ENCODE peak calls at places on chromosomes 2 and 18, in ten cellular contexts. C is fibroblast of lung; A is mammary epithelial cell; V is right cardiac atrium; Q is left ventricle myocardium inferior; Y is naive thymus-derived CD4-positive, alpha-beta T cell; F is H9; I is HCT116; H is IMR-90; J is aorta. T is an unnamed sample. For H3K9me3, the result is how much of the 10 kb centered on the place peaks cover.

GRCh38 chr2:40380721-40381120 is 71.2 kb downstream of the SLC8A1 start:
- DNase-seq in C (no peak), A (no peak), V (no peak), Q (no peak), Y (no peak), F (no peak), I (no peak), H (no peak), J (no peak), T (no peak)

GRCh38 chr2:237486819-237487448 is at the start of gene MLPH:
- DNase-seq in C (peak), A (peak), V (peak), Q (peak), Y (no peak), F (no peak), I (no peak), H (peak), J (peak), T (no peak)

GRCh38 chr18:12278765-12279682 is 24.9 kb downstream of the CIDEA start:
- DNase-seq in C (peak), A (peak), V (peak), Q (peak), Y (no peak), F (peak), I (no peak), H (peak), J (peak), T (no peak)

GRCh38 chr2:21042958-21043743 is 722 bp downstream of the APOB start:
- DNase-seq in C (peak), A (peak), V (peak), Q (peak), Y (peak), F (peak), I (peak), H (peak), J (peak), T (peak)

GRCh38 chr2:80510716-80511115 is 206.2 kb upstream of the LRRTM1 start:
- DNase-seq in C (no peak), A (no peak), V (no peak), Q (no peak), Y (no peak), F (no peak), I (no peak), H (no peak), J (no peak), T (no peak)

GRCh38 chr18:75525331-75525730 is 97.8 kb upstream of the SMIM21 start:
- DNase-seq in C (no peak), A (no peak), V (no peak), Q (no peak), Y (no peak), F (no peak), I (no peak), H (no peak), J (no peak), T (no peak)

GRCh38 chr2:235577404-235578330 is 83.8 kb downstream of the AGAP1 start:
- DNase-seq in C (peak), A (no peak), V (peak), Q (peak), Y (no peak), F (no peak), I (no peak), H (peak), J (peak), T (no peak)

GRCh38 chr2:653645-654425 is 23.4 kb downstream of the TMEM18 start:
- DNase-seq in C (no peak), A (no peak), V (peak), Q (no peak), Y (no peak), F (peak), I (no peak), H (no peak), J (no peak), T (no peak)

GRCh38 chr2:101223814-101224231 is 28.9 kb upstream of the CNOT11 start:
- DNase-seq in C (no peak), A (no peak), V (no peak), Q (no peak), Y (peak), F (no peak), I (no peak), H (no peak), J (no peak), T (no peak)

DNA sequence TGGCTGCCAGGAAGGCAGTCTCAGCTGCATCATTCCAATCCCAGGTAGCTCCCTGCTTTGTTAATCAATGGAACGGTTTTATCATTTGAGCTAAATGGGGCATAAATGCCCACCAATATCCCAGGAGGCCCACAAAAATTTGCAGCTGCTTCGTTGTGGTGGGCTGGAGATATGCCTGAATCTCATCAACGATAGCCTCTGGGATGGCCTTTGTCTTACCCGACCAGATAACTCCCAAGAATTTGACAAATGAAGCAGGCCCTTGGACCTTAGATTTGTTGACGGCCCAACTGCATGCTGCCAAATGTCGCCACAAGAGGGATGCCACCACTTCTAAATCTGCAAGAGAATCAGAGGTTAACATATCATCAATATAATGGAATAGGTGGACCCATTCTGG is 236.4 kb downstream of the MBD5 start:
- DNase-seq in C (no peak), A (no peak), V (no peak), Q (no peak), Y (no peak), F (no peak), I (no peak), H (no peak), J (no peak), T (no peak)
- H3K9me3 ChIP-seq in C (under half), A (under half), V (under half), Q (under half), Y (under half), F (under half), I (under half), H (under half), J (under half), T (under half)

DNA sequence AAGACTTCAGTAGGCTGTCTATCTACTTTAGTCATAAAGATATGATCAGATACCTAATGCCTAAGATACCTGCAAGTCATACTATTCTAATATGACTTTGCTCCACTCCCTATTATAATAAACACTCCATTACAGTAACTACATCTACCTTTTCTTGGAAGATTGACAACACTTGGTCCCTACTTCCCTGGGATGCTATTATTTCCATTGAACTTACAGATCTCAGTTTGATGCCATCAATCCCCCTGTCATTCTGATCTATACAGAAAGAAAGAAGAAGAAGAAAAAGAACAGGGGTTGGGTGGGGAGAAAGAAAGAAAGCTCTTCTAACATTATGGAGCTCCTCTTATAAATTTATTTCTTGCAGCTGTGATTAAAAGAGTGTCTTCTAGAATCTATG is 889.1 kb upstream of the NRXN1 start:
- DNase-seq in C (no peak), A (no peak), V (no peak), Q (no peak), Y (no peak), F (no peak), I (no peak), H (no peak), J (no peak), T (no peak)
- H3K9me3 ChIP-seq in C (under half), A (under half), V (under half), Q (under half), Y (under half), F (under half), I (under half), H (under half), J (under half), T (under half)

GRCh38 chr18:14945286-14945685 is 197.3 kb downstream of the ANKRD30B start:
- DNase-seq in C (no peak), A (no peak), V (no peak), Q (no peak), Y (no peak), F (no peak), I (no peak), H (no peak), J (no peak), T (no peak)

GRCh38 chr18:14945984-14946383 is 198.0 kb downstream of the ANKRD30B start:
- DNase-seq in C (no peak), A (no peak), V (no peak), Q (no peak), Y (no peak), F (no peak), I (no peak), H (no peak), J (no peak), T (no peak)

GRCh38 chr18:14947482-14948162 is 199.7 kb downstream of the ANKRD30B start:
- DNase-seq in C (no peak), A (no peak), V (no peak), Q (no peak), Y (no peak), F (no peak), I (no peak), H (no peak), J (no peak), T (no peak)

GRCh38 chr18:14948163-14948540 is 200.2 kb downstream of the ANKRD30B start:
- DNase-seq in C (no peak), A (no peak), V (no peak), Q (no peak), Y (no peak), F (no peak), I (no peak), H (no peak), J (no peak), T (no peak)

GRCh38 chr18:14949800-14950415 is 201.9 kb downstream of the ANKRD30B start:
- DNase-seq in C (no peak), A (no peak), V (no peak), Q (no peak), Y (no peak), F (no peak), I (no peak), H (no peak), J (no peak), T (no peak)
- H3K9me3 ChIP-seq in C (under half), A (under half), V (under half), Q (under half), Y (under half), F (half or more), I (under half), H (under half), J (under half), T (under half)

GRCh38 chr2:4530231-4530630 is 826.9 kb downstream of the DCDC2C start:
- DNase-seq in C (no peak), A (no peak), V (no peak), Q (no peak), Y (no peak), F (no peak), I (no peak), H (no peak), J (no peak), T (no peak)

GRCh38 chr2:4533806-4534205 is 830.4 kb downstream of the DCDC2C start:
- DNase-seq in C (no peak), A (no peak), V (no peak), Q (no peak), Y (no peak), F (no peak), I (no peak), H (no peak), J (no peak), T (no peak)

GRCh38 chr2:4528773-4529172 is 825.4 kb downstream of the DCDC2C start:
- DNase-seq in C (no peak), A (no peak), V (no peak), Q (no peak), Y (no peak), F (no peak), I (no peak), H (no peak), J (no peak), T (no peak)

DNA sequence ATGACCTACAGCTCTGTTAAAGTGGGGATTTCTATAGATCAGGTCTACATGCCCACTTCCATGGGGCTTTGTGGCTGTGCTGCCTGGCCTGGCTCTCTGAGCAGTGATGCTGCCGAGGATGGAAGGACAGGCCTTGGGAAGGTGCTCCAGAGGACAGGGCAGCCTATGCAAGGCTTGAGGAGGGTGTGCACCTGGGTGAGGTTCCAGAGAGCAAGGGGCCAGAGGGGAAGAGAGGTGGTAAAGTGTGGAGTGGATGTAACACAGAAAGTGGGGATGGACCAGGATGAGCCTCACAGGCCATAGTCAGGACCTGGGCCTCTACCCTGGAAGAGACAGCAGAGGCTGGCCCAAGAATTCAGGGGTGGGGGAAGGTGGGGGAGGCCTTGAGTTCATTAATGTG is 826.4 kb downstream of the DCDC2C start:
- DNase-seq in C (no peak), A (no peak), V (no peak), Q (no peak), Y (no peak), F (no peak), I (no peak), H (no peak), J (no peak), T (no peak)
- H3K9me3 ChIP-seq in C (under half), A (under half), V (under half), Q (under half), Y (under half), F (under half), I (under half), H (under half), J (under half), T (under half)

DNA sequence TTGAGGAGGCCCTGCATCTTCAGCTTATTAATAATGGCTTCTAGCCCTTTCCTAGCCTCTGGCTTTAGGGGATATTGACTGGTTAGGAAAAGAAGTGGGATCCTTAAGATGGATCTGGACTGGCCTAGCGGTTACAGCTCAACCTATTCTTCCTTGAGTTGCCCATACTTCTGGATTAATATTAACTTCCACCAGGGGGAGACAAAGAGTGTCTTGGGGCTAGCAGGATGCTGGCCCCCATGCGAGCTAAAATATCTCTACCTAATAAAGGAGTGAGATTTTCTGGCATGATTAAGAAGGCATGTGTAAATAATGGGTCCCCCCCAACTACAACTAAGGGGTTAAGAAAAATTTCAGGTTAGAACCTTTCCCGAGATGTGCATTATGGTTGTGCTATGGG is 23.2 kb upstream of the PLA2R1 start:
- DNase-seq in C (no peak), A (peak), V (no peak), Q (no peak), Y (no peak), F (no peak), I (no peak), H (no peak), J (no peak), T (no peak)
- H3K9me3 ChIP-seq in C (under half), A (under half), V (under half), Q (half or more), Y (under half), F (under half), I (under half), H (under half), J (under half), T (under half)

DNA sequence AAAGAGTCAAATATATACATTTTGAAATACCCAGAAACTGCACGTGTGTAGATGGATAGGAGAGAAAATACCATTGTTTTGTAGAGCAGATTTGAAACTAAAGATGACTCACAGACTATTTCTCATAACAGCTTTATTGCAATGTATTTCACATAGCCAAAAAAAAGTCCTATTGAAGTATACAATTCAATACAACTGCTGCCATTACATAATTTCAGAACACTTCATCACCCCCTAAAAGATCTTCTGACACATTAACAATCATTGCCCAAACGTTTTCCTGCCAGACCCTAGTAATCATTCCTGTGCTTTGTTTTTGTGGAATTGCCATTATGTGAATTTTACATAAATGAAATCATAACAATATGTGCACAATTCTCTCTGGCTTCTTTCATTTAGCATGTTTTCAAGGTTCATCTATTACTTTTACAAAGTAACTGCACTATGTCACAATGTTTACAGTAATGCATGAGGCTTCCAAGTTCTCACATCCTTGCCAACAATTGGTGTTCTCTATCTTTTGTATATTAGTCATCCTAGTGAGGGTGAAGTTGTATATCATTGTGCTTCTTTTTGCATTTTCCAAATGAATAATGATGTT is 378.6 kb upstream of the CWC22 start:
- DNase-seq in C (peak), A (peak), V (no peak), Q (no peak), Y (no peak), F (no peak), I (no peak), H (peak), J (no peak), T (no peak)
- H3K9me3 ChIP-seq in C (under half), A (under half), V (under half), Q (under half), Y (under half), F (under half), I (under half), H (under half), J (under half), T (under half)

DNA sequence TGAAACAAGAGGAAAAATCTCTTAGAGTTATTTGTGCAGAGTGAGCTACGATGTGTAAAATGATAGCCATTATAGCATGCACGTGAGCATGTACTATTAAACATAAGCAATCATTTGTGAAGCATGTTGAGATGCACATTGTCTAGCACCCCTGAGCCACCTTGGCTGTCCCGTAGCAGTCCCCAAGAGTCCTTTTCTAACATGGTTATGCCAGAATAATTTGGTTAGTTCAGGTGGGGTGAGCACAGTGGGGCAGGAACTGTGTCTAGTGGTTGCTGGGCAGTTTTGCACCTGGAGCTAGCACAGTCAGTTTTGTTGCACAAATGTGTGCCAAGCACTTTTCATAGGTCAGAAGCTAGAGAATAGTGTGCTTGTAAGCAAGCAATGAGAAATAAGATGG is 809.8 kb downstream of the RNF144A start:
- DNase-seq in C (no peak), A (no peak), V (no peak), Q (no peak), Y (no peak), F (no peak), I (no peak), H (no peak), J (no peak), T (no peak)
- H3K9me3 ChIP-seq in C (under half), A (under half), V (under half), Q (under half), Y (under half), F (under half), I (under half), H (under half), J (under half), T (under half)

T was measured in T-helper 17 cell.